ENCODE peak calls at places on chromosomes 4 and X, in nine cellular contexts. A is neural progenitor cell, G is PC-3, O is OCI-LY7, E is GM23248, R is SK-N-SH, U is MM.1S, I is HCT116, S is GM23338. C is an unnamed sample.

GRCh38 chrX:34629572-34629971 is 27.5 kb downstream of the TMEM47 start:
- DNase-seq in A (no peak), G (no peak), O (no peak), E (peak), R (no peak), U (no peak), I (no peak), S (no peak), C (no peak)

GRCh38 chr4:82138376-82138775 is 235.4 kb downstream of the HNRNPD start:
- DNase-seq in A (no peak), G (peak), O (no peak), E (peak), R (no peak), U (no peak), I (no peak), S (no peak), C (no peak)

GRCh38 chr4:184746532-184746870 is 12.6 kb upstream of the CENPU start:
- DNase-seq in A (no peak), G (peak), O (no peak), E (peak), R (no peak), U (no peak), I (no peak), S (peak), C (peak)

GRCh38 chrX:111431007-111431406 is 19.0 kb upstream of the DCX start:
- DNase-seq in A (no peak), G (no peak), O (no peak), E (no peak), R (no peak), U (no peak), I (no peak), S (no peak), C (no peak)

GRCh38 chr4:87555751-87556619 is 26.8 kb upstream of the SPARCL1 start:
- DNase-seq in A (no peak), G (peak), O (no peak), E (peak), R (no peak), U (no peak), I (no peak), S (no peak), C (no peak)

GRCh38 chrX:6026980-6027379 is 201.7 kb downstream of the NLGN4X start:
- DNase-seq in A (peak), G (no peak), O (no peak), E (no peak), R (no peak), U (no peak), I (no peak), S (peak), C (no peak)

GRCh38 chrX:134628663-134629062 is 29.6 kb downstream of the PLAC1 start:
- DNase-seq in A (no peak), G (no peak), O (no peak), E (no peak), R (no peak), U (no peak), I (no peak), S (no peak), C (no peak)

GRCh38 chr4:186808635-186809018 is 85.0 kb upstream of the FAT1 start:
- DNase-seq in A (no peak), G (peak), O (no peak), E (peak), R (no peak), U (no peak), I (peak), S (no peak), C (peak)

GRCh38 chr4:180099962-180100361 is 2143.2 kb upstream of the TENM3 start:
- DNase-seq in A (no peak), G (no peak), O (no peak), E (no peak), R (no peak), U (no peak), I (no peak), S (no peak), C (no peak)

GRCh38 chrX:10140264-10140663 is 16.5 kb upstream of the CLCN4 start:
- DNase-seq in A (no peak), G (no peak), O (no peak), E (no peak), R (no peak), U (no peak), I (no peak), S (no peak), C (no peak)

GRCh38 chr4:151147000-151147399 is 47.6 kb downstream of the RPS3A start:
- DNase-seq in A (no peak), G (no peak), O (no peak), E (no peak), R (no peak), U (no peak), I (no peak), S (no peak), C (no peak)

GRCh38 chr4:166280642-166281041 is 407.6 kb downstream of the TLL1 start:
- DNase-seq in A (no peak), G (no peak), O (no peak), E (no peak), R (no peak), U (no peak), I (no peak), S (no peak), C (no peak)

GRCh38 chrX:44344194-44344593 is 722 bp upstream of the EFHC2 start:
- DNase-seq in A (no peak), G (no peak), O (no peak), E (no peak), R (no peak), U (peak), I (no peak), S (peak), C (no peak)

GRCh38 chr4:2411786-2412510 is 6.5 kb downstream of the ZFYVE28 start:
- DNase-seq in A (peak), G (no peak), O (no peak), E (no peak), R (no peak), U (no peak), I (no peak), S (no peak), C (no peak)

GRCh38 chr4:185016101-185016940 is 2.0 kb upstream of the HELT start:
- DNase-seq in A (peak), G (no peak), O (no peak), E (no peak), R (no peak), U (no peak), I (no peak), S (peak), C (no peak)

GRCh38 chr4:84940960-84941359 is 25.5 kb downstream of the WDFY3 start:
- DNase-seq in A (no peak), G (no peak), O (no peak), E (no peak), R (no peak), U (no peak), I (no peak), S (no peak), C (no peak)

GRCh38 chrX:46447384-46447783 is 97.8 kb downstream of the ZNF674 start:
- DNase-seq in A (no peak), G (peak), O (no peak), E (peak), R (no peak), U (no peak), I (no peak), S (no peak), C (no peak)

GRCh38 chr4:48976007-48976406 is 10.1 kb upstream of the CWH43 start:
- DNase-seq in A (no peak), G (no peak), O (no peak), E (no peak), R (no peak), U (no peak), I (no peak), S (no peak), C (no peak)

GRCh38 chr4:78610546-78611214 is 59.1 kb downstream of the ANXA3 start:
- DNase-seq in A (no peak), G (no peak), O (peak), E (peak), R (no peak), U (peak), I (no peak), S (no peak), C (no peak)

GRCh38 chr4:37324526-37324925 is 80.0 kb downstream of the NWD2 start:
- DNase-seq in A (no peak), G (no peak), O (no peak), E (no peak), R (no peak), U (no peak), I (no peak), S (no peak), C (no peak)

GRCh38 chr4:86184216-86184915 is 175.5 kb downstream of the MAPK10 start:
- DNase-seq in A (no peak), G (no peak), O (no peak), E (peak), R (no peak), U (no peak), I (no peak), S (no peak), C (no peak)

GRCh38 chr4:112411781-112412281 is 104.1 kb downstream of the NEUROG2 start:
- DNase-seq in A (peak), G (no peak), O (no peak), E (no peak), R (no peak), U (no peak), I (no peak), S (peak), C (no peak)

GRCh38 chrX:134631404-134632346 is 26.6 kb downstream of the PLAC1 start:
- DNase-seq in A (peak), G (no peak), O (no peak), E (peak), R (no peak), U (no peak), I (no peak), S (no peak), C (no peak)

GRCh38 chr4:145635117-145635516 is 15.9 kb downstream of the MMAA start:
- DNase-seq in A (no peak), G (no peak), O (no peak), E (no peak), R (no peak), U (peak), I (no peak), S (no peak), C (no peak)

GRCh38 chrX:44954562-44954961 is 81.6 kb downstream of the KDM6A start:
- DNase-seq in A (no peak), G (peak), O (no peak), E (no peak), R (no peak), U (no peak), I (no peak), S (no peak), C (no peak)

GRCh38 chr4:127219247-127219646 is 413.5 kb upstream of the INTU start:
- DNase-seq in A (no peak), G (no peak), O (no peak), E (no peak), R (no peak), U (no peak), I (no peak), S (no peak), C (no peak)

GRCh38 chrX:152861116-152861515 is 30.3 kb downstream of the NSDHL start:
- DNase-seq in A (no peak), G (peak), O (no peak), E (no peak), R (no peak), U (no peak), I (no peak), S (no peak), C (no peak)

GRCh38 chr4:99400831-99401230 is 34.3 kb downstream of the ADH7 start:
- DNase-seq in A (no peak), G (no peak), O (no peak), E (no peak), R (no peak), U (no peak), I (no peak), S (no peak), C (no peak)

GRCh38 chr4:99394913-99395312 is 40.2 kb downstream of the ADH7 start:
- DNase-seq in A (no peak), G (peak), O (no peak), E (peak), R (no peak), U (no peak), I (no peak), S (no peak), C (no peak)

GRCh38 chr4:99390060-99390459 is 37.5 kb upstream of the ADH1C start:
- DNase-seq in A (no peak), G (no peak), O (no peak), E (peak), R (no peak), U (no peak), I (no peak), S (no peak), C (no peak)

GRCh38 chr4:99395595-99396364 is 39.4 kb downstream of the ADH7 start:
- DNase-seq in A (no peak), G (peak), O (no peak), E (peak), R (no peak), U (no peak), I (no peak), S (no peak), C (no peak)
- TF ChIP-seq EZH2phosphoT487 in A (no peak), G (no peak), O (no peak), E (no peak), R (no peak), U (no peak), I (no peak), S (no peak), C (no peak)

GRCh38 chr4:25234390-25235367 is 846 bp downstream of the PI4K2B start:
- DNase-seq in A (peak), G (peak), O (peak), E (peak), R (peak), U (peak), I (peak), S (peak), C (peak)

GRCh38 chr4:25235401-25235800 is 1.6 kb downstream of the PI4K2B start:
- DNase-seq in A (no peak), G (no peak), O (peak), E (no peak), R (no peak), U (no peak), I (no peak), S (no peak), C (no peak)

GRCh38 chr4:25229804-25230203 is 4.0 kb upstream of the PI4K2B start:
- DNase-seq in A (no peak), G (no peak), O (no peak), E (no peak), R (no peak), U (no peak), I (no peak), S (no peak), C (no peak)

GRCh38 chr4:25233737-25234389 is at the start of gene PI4K2B:
- DNase-seq in A (peak), G (peak), O (peak), E (peak), R (peak), U (peak), I (peak), S (peak), C (peak)

DNA sequence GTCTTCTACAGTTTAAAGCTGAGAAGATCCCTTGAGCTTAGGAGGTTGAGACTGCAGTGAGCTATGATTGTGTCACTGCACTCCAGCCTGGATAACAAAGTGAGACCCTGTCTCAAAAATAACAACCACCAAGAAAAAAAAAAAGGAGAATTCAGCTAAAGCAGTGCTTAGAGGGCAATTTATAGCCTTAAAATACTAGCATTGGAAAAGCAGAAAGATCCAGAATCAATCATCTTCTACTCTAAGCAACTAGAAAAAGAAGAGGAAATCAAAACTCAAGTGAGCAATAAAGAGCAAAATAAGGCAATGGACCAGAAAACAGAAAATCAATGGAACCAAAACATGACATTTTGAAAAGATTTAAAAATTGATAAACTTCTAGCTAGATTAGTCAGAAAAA is 639 bp upstream of the PI4K2B start:
- DNase-seq in A (no peak), G (no peak), O (peak), E (no peak), R (no peak), U (peak), I (no peak), S (no peak), C (no peak)
- H2AFZ ChIP-seq in A (no peak), G (peak), O (peak), E (peak), R (peak), U (peak), I (peak), S (peak), C (peak)

GRCh38 chr4:40299126-40299525 is 36.0 kb upstream of the CHRNA9 start:
- DNase-seq in A (no peak), G (no peak), O (peak), E (no peak), R (no peak), U (no peak), I (no peak), S (no peak), C (no peak)
- H3K27ac ChIP-seq in A (no peak), G (peak), O (peak), E (no peak), R (no peak), U (no peak), I (no peak), S (no peak), C (no peak)

GRCh38 chrX:24024819-24025740 is 1.9 kb downstream of the KLHL15 start:
- DNase-seq in A (peak), G (peak), O (peak), E (peak), R (peak), U (peak), I (peak), S (peak), C (peak)

GRCh38 chrX:24026403-24026801 is 584 bp downstream of the KLHL15 start:
- DNase-seq in A (peak), G (no peak), O (peak), E (peak), R (peak), U (no peak), I (no peak), S (peak), C (peak)

GRCh38 chrX:24025741-24026402 is 1.1 kb downstream of the KLHL15 start:
- DNase-seq in A (no peak), G (peak), O (no peak), E (peak), R (no peak), U (no peak), I (peak), S (peak), C (peak)

GRCh38 chrX:24023972-24024664 is 2.9 kb downstream of the KLHL15 start:
- DNase-seq in A (peak), G (peak), O (peak), E (peak), R (no peak), U (peak), I (no peak), S (no peak), C (peak)

DNA sequence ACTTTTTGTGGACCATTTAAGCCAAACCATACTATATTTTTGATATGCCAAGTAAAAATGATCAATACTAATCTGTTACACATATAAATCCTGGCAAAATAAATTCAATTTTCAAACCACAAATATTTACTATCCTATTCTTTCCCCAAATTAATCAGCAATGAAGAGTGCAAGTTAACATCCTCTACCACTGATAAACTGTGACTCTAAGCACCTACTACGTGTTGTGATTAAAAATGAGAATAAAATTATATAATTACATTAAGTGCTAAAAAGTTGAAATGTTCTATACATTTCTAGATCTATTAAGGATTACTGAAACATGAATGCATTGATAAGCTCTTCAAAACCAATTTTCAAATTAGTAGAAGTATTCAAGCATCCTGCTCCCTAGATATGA is 3.4 kb downstream of the KLHL15 start:
- DNase-seq in A (no peak), G (no peak), O (no peak), E (no peak), R (no peak), U (no peak), I (no peak), S (no peak), C (no peak)
- TF ChIP-seq EZH2phosphoT487 in A (no peak), G (no peak), O (no peak), E (no peak), R (no peak), U (no peak), I (no peak), S (no peak), C (no peak)

GRCh38 chr4:168852933-168853713 is 156.9 kb downstream of the CBR4 start:
- DNase-seq in A (no peak), G (no peak), O (no peak), E (no peak), R (no peak), U (peak), I (no peak), S (no peak), C (no peak)
- H2AFZ ChIP-seq in A (no peak), G (no peak), O (no peak), E (no peak), R (no peak), U (no peak), I (no peak), S (no peak), C (no peak)

GRCh38 chrX:39165773-39166172 is 364.5 kb downstream of the MID1IP1 start:
- DNase-seq in A (no peak), G (no peak), O (no peak), E (no peak), R (no peak), U (no peak), I (no peak), S (no peak), C (no peak)

GRCh38 chrX:39168609-39169008 is 367.4 kb downstream of the MID1IP1 start:
- DNase-seq in A (no peak), G (no peak), O (no peak), E (no peak), R (no peak), U (no peak), I (no peak), S (no peak), C (no peak)

GRCh38 chrX:39170432-39170831 is 369.2 kb downstream of the MID1IP1 start:
- DNase-seq in A (no peak), G (no peak), O (no peak), E (no peak), R (no peak), U (no peak), I (no peak), S (no peak), C (no peak)

GRCh38 chrX:39165185-39165584 is 363.9 kb downstream of the MID1IP1 start:
- DNase-seq in A (no peak), G (no peak), O (no peak), E (no peak), R (no peak), U (no peak), I (no peak), S (no peak), C (no peak)

DNA sequence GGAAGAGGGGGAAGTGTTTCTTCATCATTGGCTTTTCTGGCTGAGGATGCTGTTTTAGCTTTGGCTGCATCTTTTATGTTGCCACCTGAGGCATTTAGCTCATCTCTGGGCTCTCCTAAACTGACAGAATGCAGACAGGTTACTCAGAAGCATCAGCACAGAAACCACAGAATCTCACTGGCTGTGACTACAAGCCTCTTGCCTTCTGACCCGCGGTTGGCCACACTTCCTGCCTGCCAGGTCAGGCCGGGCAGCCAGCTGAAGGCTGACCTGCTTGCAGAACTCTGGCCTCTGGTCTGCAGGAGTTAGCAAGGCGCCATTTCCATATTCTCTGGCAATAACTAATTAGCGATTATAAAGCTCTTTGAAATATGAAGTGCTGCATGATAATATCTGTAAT is 366.5 kb downstream of the MID1IP1 start:
- DNase-seq in A (no peak), G (peak), O (no peak), E (no peak), R (peak), U (peak), I (no peak), S (no peak), C (no peak)
- H3K27ac ChIP-seq in A (no peak), G (no peak), O (no peak), E (no peak), R (no peak), U (peak), I (no peak), S (no peak), C (no peak)

DNA sequence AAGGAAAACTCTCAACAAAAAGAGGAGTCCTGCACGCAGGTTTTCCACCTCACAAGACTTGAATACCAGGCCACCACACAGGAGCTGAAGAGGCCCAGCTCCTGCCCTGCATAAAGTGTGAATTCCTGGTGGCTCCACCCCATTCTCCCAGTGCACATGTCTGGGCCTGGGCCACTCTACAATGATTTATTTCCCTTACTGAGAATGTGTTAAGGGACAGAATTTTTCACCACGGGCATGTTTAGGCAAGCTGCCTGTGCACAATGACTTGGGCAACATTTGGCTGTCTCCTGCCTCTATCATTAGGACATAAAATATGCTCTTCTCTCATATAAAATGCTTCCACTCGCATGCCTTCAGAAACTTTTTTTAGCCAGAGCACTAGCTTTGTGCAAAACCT is 197.1 kb downstream of the SLC7A11 start:
- DNase-seq in A (no peak), G (no peak), O (no peak), E (no peak), R (no peak), U (no peak), I (no peak), S (no peak), C (no peak)
- TF ChIP-seq EZH2phosphoT487 in A (no peak), G (no peak), O (no peak), E (no peak), R (no peak), U (no peak), I (no peak), S (no peak), C (no peak)